ENCODE peak calls at places on chromosome 14, in eight cellular contexts. One of them, this sample, is unnamed.

GRCh38 chr14:67623114-67623513 is 3.4 kb downstream of the ARG2 start:
- DNase-seq in activated CD4-positive, CD25-positive, alpha-beta regulatory T cell treated with anti-CD3 and anti-CD28 coated beads, Interleukin-2, amount 50 U/mL, for 72 hours: no peak
- DNase-seq in mucosa of gallbladder: no peak
- DNase-seq in neural progenitor cell: no peak
- DNase-seq in AG04450: no peak
- DNase-seq in WTC11: no peak
- DNase-seq in neural crest cell: no peak
- DNase-seq in NCI-H146: no peak
- DNase-seq in this sample: no peak

GRCh38 chr14:103530390-103530789 is 1.4 kb downstream of the TRMT61A start:
- DNase-seq in WTC11: peak; percentile 77
- DNase-seq in mucosa of gallbladder: no peak
- DNase-seq in AG04450: no peak
- DNase-seq in NCI-H146: no peak
- DNase-seq in neural crest cell: no peak
- DNase-seq in activated CD4-positive, CD25-positive, alpha-beta regulatory T cell treated with anti-CD3 and anti-CD28 coated beads, Interleukin-2, amount 50 U/mL, for 72 hours: no peak
- DNase-seq in neural progenitor cell: peak; percentile 89
- DNase-seq in this sample: peak; percentile 93

GRCh38 chr14:58129208-58129607 is 22.8 kb downstream of the ARMH4 start:
- DNase-seq in NCI-H146: no peak
- DNase-seq in mucosa of gallbladder: no peak
- DNase-seq in neural crest cell: no peak
- DNase-seq in WTC11: no peak
- DNase-seq in neural progenitor cell: no peak
- DNase-seq in AG04450: no peak
- DNase-seq in activated CD4-positive, CD25-positive, alpha-beta regulatory T cell treated with anti-CD3 and anti-CD28 coated beads, Interleukin-2, amount 50 U/mL, for 72 hours: no peak
- DNase-seq in this sample: peak; percentile 32

GRCh38 chr14:60757617-60758016 is 23.1 kb downstream of the MNAT1 start:
- DNase-seq in WTC11: no peak
- DNase-seq in neural crest cell: no peak
- DNase-seq in mucosa of gallbladder: no peak
- DNase-seq in neural progenitor cell: no peak
- DNase-seq in NCI-H146: peak; percentile 19
- DNase-seq in AG04450: no peak
- DNase-seq in activated CD4-positive, CD25-positive, alpha-beta regulatory T cell treated with anti-CD3 and anti-CD28 coated beads, Interleukin-2, amount 50 U/mL, for 72 hours: no peak
- DNase-seq in this sample: no peak

GRCh38 chr14:104297721-104298401 is 159.5 kb downstream of the KIF26A start:
- DNase-seq in WTC11: no peak
- DNase-seq in AG04450: no peak
- DNase-seq in neural progenitor cell: no peak
- DNase-seq in NCI-H146: no peak
- DNase-seq in neural crest cell: no peak
- DNase-seq in mucosa of gallbladder: no peak
- DNase-seq in activated CD4-positive, CD25-positive, alpha-beta regulatory T cell treated with anti-CD3 and anti-CD28 coated beads, Interleukin-2, amount 50 U/mL, for 72 hours: no peak
- DNase-seq in this sample: no peak

GRCh38 chr14:105865266-105865903 is 339.0 kb downstream of the TMEM121 start:
- DNase-seq in WTC11: peak; percentile 3
- DNase-seq in activated CD4-positive, CD25-positive, alpha-beta regulatory T cell treated with anti-CD3 and anti-CD28 coated beads, Interleukin-2, amount 50 U/mL, for 72 hours: peak; percentile 28
- DNase-seq in AG04450: no peak
- DNase-seq in NCI-H146: no peak
- DNase-seq in mucosa of gallbladder: no peak
- DNase-seq in neural progenitor cell: no peak
- DNase-seq in neural crest cell: no peak
- DNase-seq in this sample: peak; percentile 30

GRCh38 chr14:69629225-69630127 is 18.1 kb downstream of the SUSD6 start:
- DNase-seq in NCI-H146: no peak
- DNase-seq in activated CD4-positive, CD25-positive, alpha-beta regulatory T cell treated with anti-CD3 and anti-CD28 coated beads, Interleukin-2, amount 50 U/mL, for 72 hours: no peak
- DNase-seq in WTC11: no peak
- DNase-seq in mucosa of gallbladder: no peak
- DNase-seq in AG04450: no peak
- DNase-seq in neural crest cell: no peak
- DNase-seq in neural progenitor cell: peak; percentile 35
- DNase-seq in this sample: no peak

GRCh38 chr14:95814363-95815225 is 62.0 kb upstream of the TUNAR start:
- DNase-seq in neural crest cell: no peak
- DNase-seq in mucosa of gallbladder: no peak
- DNase-seq in activated CD4-positive, CD25-positive, alpha-beta regulatory T cell treated with anti-CD3 and anti-CD28 coated beads, Interleukin-2, amount 50 U/mL, for 72 hours: no peak
- DNase-seq in WTC11: no peak
- DNase-seq in neural progenitor cell: no peak
- DNase-seq in NCI-H146: no peak
- DNase-seq in AG04450: no peak
- DNase-seq in this sample: no peak

GRCh38 chr14:33646692-33647260 is 304.1 kb downstream of the EGLN3 start:
- DNase-seq in mucosa of gallbladder: no peak
- DNase-seq in neural progenitor cell: no peak
- DNase-seq in activated CD4-positive, CD25-positive, alpha-beta regulatory T cell treated with anti-CD3 and anti-CD28 coated beads, Interleukin-2, amount 50 U/mL, for 72 hours: no peak
- DNase-seq in WTC11: no peak
- DNase-seq in neural crest cell: no peak
- DNase-seq in NCI-H146: no peak
- DNase-seq in AG04450: peak; percentile 3
- DNase-seq in this sample: no peak

GRCh38 chr14:96121660-96122395 is 82.7 kb downstream of the C14orf132 start:
- DNase-seq in AG04450: peak; percentile 81
- DNase-seq in activated CD4-positive, CD25-positive, alpha-beta regulatory T cell treated with anti-CD3 and anti-CD28 coated beads, Interleukin-2, amount 50 U/mL, for 72 hours: no peak
- DNase-seq in WTC11: no peak
- DNase-seq in neural progenitor cell: no peak
- DNase-seq in neural crest cell: no peak
- DNase-seq in NCI-H146: no peak
- DNase-seq in mucosa of gallbladder: no peak
- DNase-seq in this sample: no peak

GRCh38 chr14:75295061-75295461 is 16.4 kb downstream of the FOS start:
- DNase-seq in neural progenitor cell: peak; percentile 74
- DNase-seq in WTC11: peak; percentile 50
- DNase-seq in mucosa of gallbladder: peak; percentile 70
- DNase-seq in activated CD4-positive, CD25-positive, alpha-beta regulatory T cell treated with anti-CD3 and anti-CD28 coated beads, Interleukin-2, amount 50 U/mL, for 72 hours: no peak
- DNase-seq in AG04450: no peak
- DNase-seq in NCI-H146: no peak
- DNase-seq in neural crest cell: peak; percentile 18
- DNase-seq in this sample: peak; percentile 80

GRCh38 chr14:42424501-42424900 is 817.8 kb downstream of the LRFN5 start:
- DNase-seq in NCI-H146: no peak
- DNase-seq in AG04450: no peak
- DNase-seq in neural progenitor cell: no peak
- DNase-seq in WTC11: no peak
- DNase-seq in activated CD4-positive, CD25-positive, alpha-beta regulatory T cell treated with anti-CD3 and anti-CD28 coated beads, Interleukin-2, amount 50 U/mL, for 72 hours: no peak
- DNase-seq in neural crest cell: no peak
- DNase-seq in mucosa of gallbladder: no peak
- DNase-seq in this sample: no peak

GRCh38 chr14:106556665-106557289 is 1030.4 kb downstream of the TMEM121 start:
- DNase-seq in NCI-H146: peak; percentile 63
- DNase-seq in neural progenitor cell: no peak
- DNase-seq in WTC11: peak; percentile 14
- DNase-seq in mucosa of gallbladder: peak; percentile 58
- DNase-seq in activated CD4-positive, CD25-positive, alpha-beta regulatory T cell treated with anti-CD3 and anti-CD28 coated beads, Interleukin-2, amount 50 U/mL, for 72 hours: peak; percentile 85
- DNase-seq in neural crest cell: no peak
- DNase-seq in AG04450: no peak
- DNase-seq in this sample: no peak

GRCh38 chr14:106686533-106686932 is 1160.2 kb downstream of the TMEM121 start:
- DNase-seq in WTC11: no peak
- DNase-seq in activated CD4-positive, CD25-positive, alpha-beta regulatory T cell treated with anti-CD3 and anti-CD28 coated beads, Interleukin-2, amount 50 U/mL, for 72 hours: no peak
- DNase-seq in neural crest cell: no peak
- DNase-seq in mucosa of gallbladder: no peak
- DNase-seq in neural progenitor cell: no peak
- DNase-seq in NCI-H146: no peak
- DNase-seq in AG04450: no peak
- DNase-seq in this sample: no peak

GRCh38 chr14:102778616-102779351 is 1.5 kb downstream of the TRAF3 start:
- DNase-seq in neural progenitor cell: no peak
- DNase-seq in mucosa of gallbladder: no peak
- DNase-seq in activated CD4-positive, CD25-positive, alpha-beta regulatory T cell treated with anti-CD3 and anti-CD28 coated beads, Interleukin-2, amount 50 U/mL, for 72 hours: no peak
- DNase-seq in AG04450: no peak
- DNase-seq in NCI-H146: no peak
- DNase-seq in WTC11: no peak
- DNase-seq in neural crest cell: no peak
- DNase-seq in this sample: peak; percentile 34

GRCh38 chr14:61460853-61461611 is 139.7 kb downstream of the PRKCH start:
- DNase-seq in AG04450: no peak
- DNase-seq in activated CD4-positive, CD25-positive, alpha-beta regulatory T cell treated with anti-CD3 and anti-CD28 coated beads, Interleukin-2, amount 50 U/mL, for 72 hours: no peak
- DNase-seq in neural crest cell: no peak
- DNase-seq in mucosa of gallbladder: no peak
- DNase-seq in NCI-H146: peak; percentile 17
- DNase-seq in neural progenitor cell: no peak
- DNase-seq in WTC11: no peak
- DNase-seq in this sample: no peak

GRCh38 chr14:72549848-72550247 is 344.1 kb downstream of the DPF3 start:
- DNase-seq in neural crest cell: no peak
- DNase-seq in NCI-H146: no peak
- DNase-seq in AG04450: no peak
- DNase-seq in neural progenitor cell: no peak
- DNase-seq in mucosa of gallbladder: no peak
- DNase-seq in activated CD4-positive, CD25-positive, alpha-beta regulatory T cell treated with anti-CD3 and anti-CD28 coated beads, Interleukin-2, amount 50 U/mL, for 72 hours: no peak
- DNase-seq in WTC11: no peak
- DNase-seq in this sample: no peak

GRCh38 chr14:33057585-33057984 is 118.9 kb downstream of the NPAS3 start:
- DNase-seq in neural crest cell: no peak
- DNase-seq in activated CD4-positive, CD25-positive, alpha-beta regulatory T cell treated with anti-CD3 and anti-CD28 coated beads, Interleukin-2, amount 50 U/mL, for 72 hours: no peak
- DNase-seq in neural progenitor cell: no peak
- DNase-seq in NCI-H146: no peak
- DNase-seq in WTC11: no peak
- DNase-seq in AG04450: no peak
- DNase-seq in mucosa of gallbladder: no peak
- DNase-seq in this sample: no peak

GRCh38 chr14:80637726-80638619 is 303.6 kb downstream of the CEP128 start:
- DNase-seq in mucosa of gallbladder: no peak
- DNase-seq in neural crest cell: no peak
- DNase-seq in WTC11: no peak
- DNase-seq in activated CD4-positive, CD25-positive, alpha-beta regulatory T cell treated with anti-CD3 and anti-CD28 coated beads, Interleukin-2, amount 50 U/mL, for 72 hours: no peak
- DNase-seq in NCI-H146: no peak
- DNase-seq in AG04450: no peak
- DNase-seq in neural progenitor cell: no peak
- DNase-seq in this sample: no peak

GRCh38 chr14:105169776-105170655 is 1.4 kb upstream of the JAG2 start:
- DNase-seq in AG04450: no peak
- DNase-seq in neural progenitor cell: no peak
- DNase-seq in NCI-H146: peak; percentile 37
- DNase-seq in neural crest cell: no peak
- DNase-seq in WTC11: no peak
- DNase-seq in mucosa of gallbladder: no peak
- DNase-seq in activated CD4-positive, CD25-positive, alpha-beta regulatory T cell treated with anti-CD3 and anti-CD28 coated beads, Interleukin-2, amount 50 U/mL, for 72 hours: no peak
- DNase-seq in this sample: no peak

GRCh38 chr14:61420326-61420725 is 98.9 kb downstream of the PRKCH start:
- DNase-seq in AG04450: no peak
- DNase-seq in activated CD4-positive, CD25-positive, alpha-beta regulatory T cell treated with anti-CD3 and anti-CD28 coated beads, Interleukin-2, amount 50 U/mL, for 72 hours: no peak
- DNase-seq in WTC11: no peak
- DNase-seq in NCI-H146: no peak
- DNase-seq in neural crest cell: no peak
- DNase-seq in mucosa of gallbladder: no peak
- DNase-seq in neural progenitor cell: no peak
- DNase-seq in this sample: peak; percentile 10

GRCh38 chr14:103625361-103626095 is 3.5 kb upstream of the KLC1 start:
- DNase-seq in WTC11: no peak
- DNase-seq in mucosa of gallbladder: no peak
- DNase-seq in activated CD4-positive, CD25-positive, alpha-beta regulatory T cell treated with anti-CD3 and anti-CD28 coated beads, Interleukin-2, amount 50 U/mL, for 72 hours: no peak
- DNase-seq in AG04450: no peak
- DNase-seq in NCI-H146: no peak
- DNase-seq in neural progenitor cell: no peak
- DNase-seq in neural crest cell: no peak
- DNase-seq in this sample: peak; percentile 16

GRCh38 chr14:22598099-22598895 is at the start of gene ABHD4:
- DNase-seq in neural crest cell: peak; percentile 66
- DNase-seq in NCI-H146: peak; percentile 44
- DNase-seq in AG04450: no peak
- DNase-seq in WTC11: peak; percentile 83
- DNase-seq in neural progenitor cell: peak; percentile 90
- DNase-seq in activated CD4-positive, CD25-positive, alpha-beta regulatory T cell treated with anti-CD3 and anti-CD28 coated beads, Interleukin-2, amount 50 U/mL, for 72 hours: peak; percentile 77
- DNase-seq in mucosa of gallbladder: peak; percentile 82
- DNase-seq in this sample: peak; percentile 95

GRCh38 chr14:51871846-51872245 is 11.4 kb downstream of the GNG2 start:
- DNase-seq in AG04450: no peak
- DNase-seq in WTC11: no peak
- DNase-seq in mucosa of gallbladder: no peak
- DNase-seq in activated CD4-positive, CD25-positive, alpha-beta regulatory T cell treated with anti-CD3 and anti-CD28 coated beads, Interleukin-2, amount 50 U/mL, for 72 hours: no peak
- DNase-seq in neural progenitor cell: no peak
- DNase-seq in neural crest cell: no peak
- DNase-seq in NCI-H146: peak; percentile 9
- DNase-seq in this sample: no peak

GRCh38 chr14:74333909-74334308 is 14.4 kb upstream of the VRTN start:
- DNase-seq in mucosa of gallbladder: no peak
- DNase-seq in WTC11: no peak
- DNase-seq in NCI-H146: no peak
- DNase-seq in neural crest cell: no peak
- DNase-seq in neural progenitor cell: no peak
- DNase-seq in AG04450: peak; percentile 62
- DNase-seq in activated CD4-positive, CD25-positive, alpha-beta regulatory T cell treated with anti-CD3 and anti-CD28 coated beads, Interleukin-2, amount 50 U/mL, for 72 hours: no peak
- DNase-seq in this sample: no peak

This sample was measured in H7.